ENCODE peak calls at places on chromosomes 11 and 22, in seven cellular contexts. One of them, this sample, is unnamed.

GRCh38 chr11:34206598-34207300 is 101.3 kb downstream of the NAT10 start:
- DNase-seq in globus pallidus: no peak
- DNase-seq in stimulated activated CD4-positive, alpha-beta T cell treated with anti-CD3 and anti-CD28 coated beads, Interleukin-12 subunit alpha, Interleukin-12 subunit beta, amount 100 ng/mL, for 4 hours: no peak
- DNase-seq in GM12865: no peak
- DNase-seq in NCI-H1436: no peak
- DNase-seq in uterus: no peak
- DNase-seq in endothelial cell: no peak
- DNase-seq in this sample: no peak

GRCh38 chr11:130050272-130050671 is 19.4 kb upstream of the APLP2 start:
- DNase-seq in NCI-H1436: no peak
- DNase-seq in GM12865: no peak
- DNase-seq in globus pallidus: peak
- DNase-seq in endothelial cell: no peak
- DNase-seq in uterus: no peak
- DNase-seq in stimulated activated CD4-positive, alpha-beta T cell treated with anti-CD3 and anti-CD28 coated beads, Interleukin-12 subunit alpha, Interleukin-12 subunit beta, amount 100 ng/mL, for 4 hours: no peak
- DNase-seq in this sample: no peak

GRCh38 chr11:67373916-67374570 is 645 bp upstream of the CLCF1 start:
- DNase-seq in endothelial cell: peak
- DNase-seq in GM12865: peak
- DNase-seq in globus pallidus: no peak
- DNase-seq in stimulated activated CD4-positive, alpha-beta T cell treated with anti-CD3 and anti-CD28 coated beads, Interleukin-12 subunit alpha, Interleukin-12 subunit beta, amount 100 ng/mL, for 4 hours: no peak
- DNase-seq in NCI-H1436: peak
- DNase-seq in uterus: peak
- DNase-seq in this sample: peak

GRCh38 chr11:3803726-3804510 is 4.4 kb upstream of the PGAP2 start:
- DNase-seq in uterus: no peak
- DNase-seq in GM12865: no peak
- DNase-seq in stimulated activated CD4-positive, alpha-beta T cell treated with anti-CD3 and anti-CD28 coated beads, Interleukin-12 subunit alpha, Interleukin-12 subunit beta, amount 100 ng/mL, for 4 hours: no peak
- DNase-seq in endothelial cell: no peak
- DNase-seq in globus pallidus: no peak
- DNase-seq in NCI-H1436: no peak
- DNase-seq in this sample: no peak

GRCh38 chr22:21837184-21837979 is 30.1 kb downstream of the MAPK1 start:
- DNase-seq in stimulated activated CD4-positive, alpha-beta T cell treated with anti-CD3 and anti-CD28 coated beads, Interleukin-12 subunit alpha, Interleukin-12 subunit beta, amount 100 ng/mL, for 4 hours: no peak
- DNase-seq in uterus: peak
- DNase-seq in GM12865: no peak
- DNase-seq in globus pallidus: no peak
- DNase-seq in endothelial cell: peak
- DNase-seq in NCI-H1436: no peak
- DNase-seq in this sample: no peak

GRCh38 chr11:76707293-76707825 is 36.8 kb upstream of the LRRC32 start:
- DNase-seq in endothelial cell: no peak
- DNase-seq in uterus: no peak
- DNase-seq in globus pallidus: no peak
- DNase-seq in stimulated activated CD4-positive, alpha-beta T cell treated with anti-CD3 and anti-CD28 coated beads, Interleukin-12 subunit alpha, Interleukin-12 subunit beta, amount 100 ng/mL, for 4 hours: no peak
- DNase-seq in GM12865: no peak
- DNase-seq in NCI-H1436: no peak
- DNase-seq in this sample: no peak

GRCh38 chr22:45948081-45948648 is 28.8 kb downstream of the WNT7B start:
- DNase-seq in NCI-H1436: peak
- DNase-seq in globus pallidus: no peak
- DNase-seq in stimulated activated CD4-positive, alpha-beta T cell treated with anti-CD3 and anti-CD28 coated beads, Interleukin-12 subunit alpha, Interleukin-12 subunit beta, amount 100 ng/mL, for 4 hours: no peak
- DNase-seq in uterus: no peak
- DNase-seq in endothelial cell: no peak
- DNase-seq in GM12865: no peak
- DNase-seq in this sample: no peak

GRCh38 chr11:5922749-5923426 is 19.2 kb upstream of the OR56A3 start:
- DNase-seq in stimulated activated CD4-positive, alpha-beta T cell treated with anti-CD3 and anti-CD28 coated beads, Interleukin-12 subunit alpha, Interleukin-12 subunit beta, amount 100 ng/mL, for 4 hours: no peak
- DNase-seq in GM12865: peak
- DNase-seq in NCI-H1436: no peak
- DNase-seq in uterus: no peak
- DNase-seq in endothelial cell: no peak
- DNase-seq in globus pallidus: no peak
- DNase-seq in this sample: no peak

GRCh38 chr11:12066056-12066798 is 44.2 kb upstream of the MICAL2 start:
- DNase-seq in GM12865: no peak
- DNase-seq in globus pallidus: no peak
- DNase-seq in uterus: peak
- DNase-seq in NCI-H1436: peak
- DNase-seq in stimulated activated CD4-positive, alpha-beta T cell treated with anti-CD3 and anti-CD28 coated beads, Interleukin-12 subunit alpha, Interleukin-12 subunit beta, amount 100 ng/mL, for 4 hours: no peak
- DNase-seq in endothelial cell: no peak
- DNase-seq in this sample: peak

GRCh38 chr11:74749127-74749964 is 697 bp downstream of the RNF169 start:
- DNase-seq in globus pallidus: peak
- DNase-seq in GM12865: peak
- DNase-seq in stimulated activated CD4-positive, alpha-beta T cell treated with anti-CD3 and anti-CD28 coated beads, Interleukin-12 subunit alpha, Interleukin-12 subunit beta, amount 100 ng/mL, for 4 hours: peak
- DNase-seq in NCI-H1436: peak
- DNase-seq in endothelial cell: peak
- DNase-seq in uterus: no peak
- DNase-seq in this sample: peak

GRCh38 chr11:67301951-67302516 is 1.3 kb upstream of the SSH3 start:
- DNase-seq in stimulated activated CD4-positive, alpha-beta T cell treated with anti-CD3 and anti-CD28 coated beads, Interleukin-12 subunit alpha, Interleukin-12 subunit beta, amount 100 ng/mL, for 4 hours: no peak
- DNase-seq in endothelial cell: no peak
- DNase-seq in NCI-H1436: no peak
- DNase-seq in globus pallidus: no peak
- DNase-seq in GM12865: no peak
- DNase-seq in uterus: peak
- DNase-seq in this sample: peak

GRCh38 chr22:46604306-46604690 is 15.9 kb upstream of the GRAMD4 start:
- DNase-seq in endothelial cell: no peak
- DNase-seq in stimulated activated CD4-positive, alpha-beta T cell treated with anti-CD3 and anti-CD28 coated beads, Interleukin-12 subunit alpha, Interleukin-12 subunit beta, amount 100 ng/mL, for 4 hours: no peak
- DNase-seq in uterus: no peak
- DNase-seq in globus pallidus: peak
- DNase-seq in GM12865: peak
- DNase-seq in NCI-H1436: peak
- DNase-seq in this sample: peak

GRCh38 chr22:22124374-22124773 is 120.2 kb upstream of the VPREB1 start:
- DNase-seq in globus pallidus: no peak
- DNase-seq in endothelial cell: no peak
- DNase-seq in GM12865: no peak
- DNase-seq in stimulated activated CD4-positive, alpha-beta T cell treated with anti-CD3 and anti-CD28 coated beads, Interleukin-12 subunit alpha, Interleukin-12 subunit beta, amount 100 ng/mL, for 4 hours: no peak
- DNase-seq in uterus: no peak
- DNase-seq in NCI-H1436: no peak
- DNase-seq in this sample: no peak

GRCh38 chr11:68978626-68978930 is 2.2 kb downstream of the MRGPRD start:
- DNase-seq in GM12865: no peak
- DNase-seq in globus pallidus: no peak
- DNase-seq in stimulated activated CD4-positive, alpha-beta T cell treated with anti-CD3 and anti-CD28 coated beads, Interleukin-12 subunit alpha, Interleukin-12 subunit beta, amount 100 ng/mL, for 4 hours: no peak
- DNase-seq in endothelial cell: no peak
- DNase-seq in uterus: no peak
- DNase-seq in NCI-H1436: no peak
- DNase-seq in this sample: no peak

GRCh38 chr11:118673361-118674093 is 5.9 kb downstream of the TREH start:
- DNase-seq in NCI-H1436: no peak
- DNase-seq in uterus: no peak
- DNase-seq in globus pallidus: peak
- DNase-seq in endothelial cell: no peak
- DNase-seq in stimulated activated CD4-positive, alpha-beta T cell treated with anti-CD3 and anti-CD28 coated beads, Interleukin-12 subunit alpha, Interleukin-12 subunit beta, amount 100 ng/mL, for 4 hours: no peak
- DNase-seq in GM12865: no peak
- DNase-seq in this sample: no peak

GRCh38 chr11:8065031-8065430 is 16.0 kb upstream of the TUB start:
- DNase-seq in uterus: no peak
- DNase-seq in GM12865: no peak
- DNase-seq in endothelial cell: no peak
- DNase-seq in NCI-H1436: no peak
- DNase-seq in globus pallidus: no peak
- DNase-seq in stimulated activated CD4-positive, alpha-beta T cell treated with anti-CD3 and anti-CD28 coated beads, Interleukin-12 subunit alpha, Interleukin-12 subunit beta, amount 100 ng/mL, for 4 hours: no peak
- DNase-seq in this sample: no peak

GRCh38 chr11:63909621-63910506 is 7.1 kb downstream of the RCOR2 start:
- DNase-seq in GM12865: no peak
- DNase-seq in endothelial cell: no peak
- DNase-seq in NCI-H1436: no peak
- DNase-seq in stimulated activated CD4-positive, alpha-beta T cell treated with anti-CD3 and anti-CD28 coated beads, Interleukin-12 subunit alpha, Interleukin-12 subunit beta, amount 100 ng/mL, for 4 hours: no peak
- DNase-seq in globus pallidus: no peak
- DNase-seq in uterus: no peak
- DNase-seq in this sample: no peak

GRCh38 chr11:128862913-128863660 is 4.0 kb downstream of the KCNJ1 start:
- DNase-seq in NCI-H1436: no peak
- DNase-seq in endothelial cell: no peak
- DNase-seq in stimulated activated CD4-positive, alpha-beta T cell treated with anti-CD3 and anti-CD28 coated beads, Interleukin-12 subunit alpha, Interleukin-12 subunit beta, amount 100 ng/mL, for 4 hours: no peak
- DNase-seq in GM12865: no peak
- DNase-seq in uterus: no peak
- DNase-seq in globus pallidus: no peak
- DNase-seq in this sample: no peak